ENCODE peak calls at places on chromosomes 4 and X, in six cellular contexts. One of them, this sample, is unnamed.

GRCh38 chr4:79241846-79242245 is 84.0 kb downstream of the NAA11 start:
- DNase-seq in H1: no peak
- DNase-seq in mesenchymal stem cell: peak
- DNase-seq in IMR-90: peak
- DNase-seq in neuronal stem cell: no peak
- DNase-seq in trophoblast cell: peak
- DNase-seq in this sample: no peak

GRCh38 chrX:155966876-155967275 is 30.6 kb upstream of the IL9R start:
- DNase-seq in IMR-90: no peak
- DNase-seq in neuronal stem cell: no peak
- DNase-seq in H1: peak
- DNase-seq in trophoblast cell: no peak
- DNase-seq in mesenchymal stem cell: peak
- DNase-seq in this sample: peak

GRCh38 chr4:126715681-126716080 is 917.1 kb upstream of the INTU start:
- DNase-seq in mesenchymal stem cell: no peak
- DNase-seq in H1: no peak
- DNase-seq in trophoblast cell: no peak
- DNase-seq in neuronal stem cell: no peak
- DNase-seq in IMR-90: no peak
- DNase-seq in this sample: no peak

GRCh38 chrX:50769389-50770063 is 44.5 kb downstream of the SHROOM4 start:
- DNase-seq in H1: no peak
- DNase-seq in trophoblast cell: no peak
- DNase-seq in neuronal stem cell: no peak
- DNase-seq in mesenchymal stem cell: no peak
- DNase-seq in IMR-90: no peak
- DNase-seq in this sample: no peak

GRCh38 chr4:73674451-73674919 is 54.2 kb upstream of the RASSF6 start:
- DNase-seq in IMR-90: peak
- DNase-seq in H1: no peak
- DNase-seq in neuronal stem cell: no peak
- DNase-seq in mesenchymal stem cell: peak
- DNase-seq in trophoblast cell: no peak
- DNase-seq in this sample: no peak

GRCh38 chr4:158169931-158170690 is 2.7 kb downstream of the GASK1B start:
- DNase-seq in trophoblast cell: no peak
- DNase-seq in neuronal stem cell: no peak
- DNase-seq in mesenchymal stem cell: peak
- DNase-seq in IMR-90: peak
- DNase-seq in H1: no peak
- DNase-seq in this sample: no peak

GRCh38 chrX:136850441-136851175 is 29.9 kb downstream of the RBMX start:
- DNase-seq in mesenchymal stem cell: peak
- DNase-seq in H1: no peak
- DNase-seq in neuronal stem cell: no peak
- DNase-seq in trophoblast cell: no peak
- DNase-seq in IMR-90: no peak
- DNase-seq in this sample: no peak

GRCh38 chr4:189062047-189062820 is 878.4 kb upstream of the FRG1 start:
- DNase-seq in neuronal stem cell: no peak
- DNase-seq in trophoblast cell: no peak
- DNase-seq in H1: no peak
- DNase-seq in IMR-90: no peak
- DNase-seq in mesenchymal stem cell: no peak
- DNase-seq in this sample: no peak

GRCh38 chr4:170089274-170089742 is 448 bp downstream of the AADAT start:
- DNase-seq in H1: no peak
- DNase-seq in IMR-90: peak
- DNase-seq in neuronal stem cell: peak
- DNase-seq in mesenchymal stem cell: peak
- DNase-seq in trophoblast cell: no peak
- DNase-seq in this sample: peak

GRCh38 chr4:169345207-169345788 is 74.5 kb upstream of the SH3RF1 start:
- DNase-seq in H1: no peak
- DNase-seq in neuronal stem cell: no peak
- DNase-seq in trophoblast cell: no peak
- DNase-seq in IMR-90: peak
- DNase-seq in mesenchymal stem cell: no peak
- DNase-seq in this sample: no peak

GRCh38 chr4:160947653-160948052 is 1216.1 kb downstream of the FSTL5 start:
- DNase-seq in trophoblast cell: no peak
- DNase-seq in IMR-90: no peak
- DNase-seq in H1: no peak
- DNase-seq in mesenchymal stem cell: no peak
- DNase-seq in neuronal stem cell: no peak
- DNase-seq in this sample: no peak

GRCh38 chr4:15955670-15956069 is 7.3 kb downstream of the FGFBP2 start:
- DNase-seq in neuronal stem cell: no peak
- DNase-seq in mesenchymal stem cell: peak
- DNase-seq in trophoblast cell: peak
- DNase-seq in IMR-90: peak
- DNase-seq in H1: no peak
- DNase-seq in this sample: no peak

GRCh38 chr4:147938481-147938880 is 206.6 kb downstream of the ARHGAP10 start:
- DNase-seq in neuronal stem cell: peak
- DNase-seq in H1: no peak
- DNase-seq in mesenchymal stem cell: no peak
- DNase-seq in trophoblast cell: no peak
- DNase-seq in IMR-90: no peak
- DNase-seq in this sample: no peak

GRCh38 chr4:7381221-7381889 is 53.4 kb downstream of the PSAPL1 start:
- DNase-seq in mesenchymal stem cell: no peak
- DNase-seq in trophoblast cell: no peak
- DNase-seq in IMR-90: no peak
- DNase-seq in neuronal stem cell: no peak
- DNase-seq in H1: no peak
- DNase-seq in this sample: no peak

GRCh38 chr4:123832173-123833026 is 435.8 kb downstream of the SPRY1 start:
- DNase-seq in neuronal stem cell: no peak
- DNase-seq in IMR-90: peak
- DNase-seq in trophoblast cell: peak
- DNase-seq in mesenchymal stem cell: peak
- DNase-seq in H1: no peak
- DNase-seq in this sample: no peak

GRCh38 chr4:183722738-183723560 is 63.9 kb downstream of the TRAPPC11 start:
- DNase-seq in mesenchymal stem cell: peak
- DNase-seq in H1: peak
- DNase-seq in neuronal stem cell: peak
- DNase-seq in trophoblast cell: peak
- DNase-seq in IMR-90: peak
- DNase-seq in this sample: peak

GRCh38 chr4:12126476-12126875 is 697.8 kb upstream of the HS3ST1 start:
- DNase-seq in IMR-90: no peak
- DNase-seq in mesenchymal stem cell: no peak
- DNase-seq in neuronal stem cell: no peak
- DNase-seq in trophoblast cell: no peak
- DNase-seq in H1: no peak
- DNase-seq in this sample: no peak

GRCh38 chrX:2391869-2392606 is 108.7 kb downstream of the DHRSX start:
- DNase-seq in IMR-90: peak
- DNase-seq in H1: peak
- DNase-seq in trophoblast cell: peak
- DNase-seq in mesenchymal stem cell: peak
- DNase-seq in neuronal stem cell: no peak
- DNase-seq in this sample: peak

GRCh38 chr4:112515278-112516075 is 503 bp downstream of the NEUROG2 start:
- DNase-seq in mesenchymal stem cell: peak
- DNase-seq in trophoblast cell: peak
- DNase-seq in IMR-90: no peak
- DNase-seq in H1: peak
- DNase-seq in neuronal stem cell: peak
- DNase-seq in this sample: peak

GRCh38 chr4:30837131-30837539 is 117.0 kb downstream of the PCDH7 start:
- DNase-seq in H1: no peak
- DNase-seq in mesenchymal stem cell: peak
- DNase-seq in trophoblast cell: peak
- DNase-seq in IMR-90: peak
- DNase-seq in neuronal stem cell: peak
- DNase-seq in this sample: no peak

GRCh38 chr4:92333056-92333455 is 29.3 kb downstream of the GRID2 start:
- DNase-seq in H1: no peak
- DNase-seq in IMR-90: no peak
- DNase-seq in trophoblast cell: no peak
- DNase-seq in neuronal stem cell: no peak
- DNase-seq in mesenchymal stem cell: no peak
- DNase-seq in this sample: no peak

GRCh38 chr4:40719008-40719623 is 30.6 kb upstream of the NSUN7 start:
- DNase-seq in neuronal stem cell: no peak
- DNase-seq in trophoblast cell: peak
- DNase-seq in mesenchymal stem cell: peak
- DNase-seq in IMR-90: peak
- DNase-seq in H1: no peak
- DNase-seq in this sample: no peak

GRCh38 chr4:128635141-128635911 is 174.2 kb upstream of the JADE1 start:
- DNase-seq in neuronal stem cell: no peak
- DNase-seq in IMR-90: peak
- DNase-seq in H1: peak
- DNase-seq in trophoblast cell: peak
- DNase-seq in mesenchymal stem cell: peak
- DNase-seq in this sample: no peak

DNA sequence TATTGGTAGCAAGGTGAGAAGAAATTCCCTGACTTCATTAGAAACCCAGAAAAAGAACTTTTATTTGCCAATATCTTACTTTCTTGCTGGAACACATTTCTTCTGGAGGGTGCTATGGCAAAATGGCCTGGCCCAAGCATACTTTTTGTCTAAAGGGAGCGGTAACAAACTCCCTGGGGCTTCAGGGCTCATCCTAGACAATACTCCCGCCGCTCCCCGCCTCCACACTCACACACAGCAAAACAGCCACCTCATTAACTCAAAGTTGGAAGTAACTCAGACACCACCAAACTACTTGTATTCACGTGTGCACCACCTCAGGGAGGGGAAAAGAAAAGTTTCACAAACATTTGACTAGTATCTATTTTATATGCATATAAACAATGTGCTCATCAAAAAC is 75.7 kb downstream of the IGSF1 start:
- DNase-seq in IMR-90: no peak
- DNase-seq in mesenchymal stem cell: no peak
- DNase-seq in H1: no peak
- DNase-seq in neuronal stem cell: no peak
- DNase-seq in trophoblast cell: no peak
- DNase-seq in this sample: peak
- H4K91ac ChIP-seq in IMR-90: no peak
- H4K91ac ChIP-seq in mesenchymal stem cell: no peak
- H4K91ac ChIP-seq in H1: no peak
- H4K91ac ChIP-seq in neuronal stem cell: no peak
- H4K91ac ChIP-seq in trophoblast cell: no peak
- H4K91ac ChIP-seq in this sample: no peak

DNA sequence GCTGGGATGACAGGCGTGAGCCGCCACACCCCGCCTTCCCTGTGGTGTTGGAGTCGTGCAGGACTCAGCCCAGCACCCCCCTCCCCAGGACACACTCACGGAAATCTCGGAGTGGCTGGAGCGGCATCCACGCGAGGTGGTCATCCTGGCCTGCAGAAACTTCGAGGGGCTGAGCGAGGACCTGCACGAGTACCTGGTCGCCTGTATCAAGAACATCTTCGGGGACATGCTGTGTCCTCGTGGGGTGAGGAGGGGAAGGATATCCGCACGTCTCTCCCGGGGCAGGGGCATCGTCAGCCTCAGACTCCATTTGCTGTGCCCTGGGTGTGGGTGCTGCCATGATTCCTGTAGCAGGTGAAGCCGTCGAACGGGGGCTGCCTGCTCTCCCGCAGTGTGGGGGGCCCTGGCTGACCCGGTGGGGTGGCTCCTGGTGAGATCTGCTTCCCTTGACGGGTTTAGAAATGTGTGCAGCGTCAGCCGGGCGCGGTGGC is 10.3 kb downstream of the PLCXD1 start:
- DNase-seq in IMR-90: no peak
- DNase-seq in neuronal stem cell: no peak
- DNase-seq in mesenchymal stem cell: no peak
- DNase-seq in trophoblast cell: no peak
- DNase-seq in H1: no peak
- DNase-seq in this sample: no peak
- H4K91ac ChIP-seq in IMR-90: no peak
- H4K91ac ChIP-seq in neuronal stem cell: no peak
- H4K91ac ChIP-seq in mesenchymal stem cell: no peak
- H4K91ac ChIP-seq in trophoblast cell: no peak
- H4K91ac ChIP-seq in H1: no peak
- H4K91ac ChIP-seq in this sample: no peak

GRCh38 chrX:154019633-154020499 is at the start of gene IRAK1:
- DNase-seq in neuronal stem cell: peak
- DNase-seq in IMR-90: peak
- DNase-seq in mesenchymal stem cell: peak
- DNase-seq in trophoblast cell: peak
- DNase-seq in H1: peak
- DNase-seq in this sample: no peak
- H4K91ac ChIP-seq in neuronal stem cell: no peak
- H4K91ac ChIP-seq in IMR-90: peak
- H4K91ac ChIP-seq in mesenchymal stem cell: peak
- H4K91ac ChIP-seq in trophoblast cell: peak
- H4K91ac ChIP-seq in H1: peak
- H4K91ac ChIP-seq in this sample: no peak

GRCh38 chrX:28127662-28128061 is 146.4 kb upstream of the DCAF8L1 start:
- DNase-seq in neuronal stem cell: no peak
- DNase-seq in mesenchymal stem cell: no peak
- DNase-seq in IMR-90: no peak
- DNase-seq in trophoblast cell: no peak
- DNase-seq in H1: no peak
- DNase-seq in this sample: no peak

GRCh38 chrX:28124416-28124815 is 143.2 kb upstream of the DCAF8L1 start:
- DNase-seq in mesenchymal stem cell: no peak
- DNase-seq in H1: no peak
- DNase-seq in trophoblast cell: no peak
- DNase-seq in IMR-90: peak
- DNase-seq in neuronal stem cell: no peak
- DNase-seq in this sample: no peak

DNA sequence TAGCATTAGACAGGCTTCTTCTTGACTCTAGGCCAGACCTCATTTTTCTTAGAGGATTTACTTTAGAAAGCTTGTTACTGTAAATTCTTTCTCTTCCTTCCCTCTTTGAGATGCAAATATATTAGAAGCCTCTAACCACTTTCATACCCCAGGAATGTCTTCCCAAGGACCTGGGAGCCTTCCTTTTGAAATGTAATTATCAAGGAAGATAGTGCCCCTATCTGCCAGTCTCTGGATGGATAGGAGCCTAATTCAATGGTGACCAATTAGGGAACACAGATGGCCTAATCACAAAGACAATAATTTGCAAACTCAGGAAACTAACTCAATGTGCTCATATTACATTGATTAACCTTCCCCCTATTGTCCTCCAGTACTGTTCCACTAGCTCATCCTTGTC is 145.6 kb upstream of the DCAF8L1 start:
- DNase-seq in trophoblast cell: no peak
- DNase-seq in neuronal stem cell: no peak
- DNase-seq in H1: no peak
- DNase-seq in mesenchymal stem cell: no peak
- DNase-seq in IMR-90: no peak
- DNase-seq in this sample: no peak
- H4K91ac ChIP-seq in trophoblast cell: no peak
- H4K91ac ChIP-seq in neuronal stem cell: no peak
- H4K91ac ChIP-seq in H1: no peak
- H4K91ac ChIP-seq in mesenchymal stem cell: no peak
- H4K91ac ChIP-seq in IMR-90: no peak
- H4K91ac ChIP-seq in this sample: no peak

This sample was measured in H9.